ENCODE peak calls at places on chromosomes 12 and 14, in four cellular contexts. A, R, V and K are unnamed samples. For H3K36me3, the result is how much of the 10 kb centered on the place peaks cover.

GRCh38 chr12:108477881-108478259 is 37.2 kb upstream of the FICD start:
- DNase-seq in V (no peak), R (no peak), A (no peak), K (no peak)

GRCh38 chr14:58768977-58769376 is 131.2 kb downstream of the DACT1 start:
- DNase-seq in V (no peak), A (no peak), R (no peak), K (no peak)

GRCh38 chr12:131103614-131104463 is 150.1 kb downstream of the ADGRD1 start:
- DNase-seq in R (peak), A (no peak), V (no peak), K (no peak)

GRCh38 chr14:43540948-43541347 is 966.1 kb downstream of the FSCB start:
- DNase-seq in V (no peak), A (no peak), R (no peak), K (no peak)

GRCh38 chr12:414841-415240 is 13.4 kb downstream of the CCDC77 start:
- DNase-seq in V (no peak), R (no peak), A (no peak), K (no peak)

GRCh38 chr14:100083706-100084105 is 18.5 kb downstream of the EVL start:
- DNase-seq in R (no peak), V (no peak), A (no peak), K (no peak)

GRCh38 chr14:36229262-36229661 is 52.7 kb upstream of the PTCSC3 start:
- DNase-seq in R (no peak), V (no peak), A (no peak), K (no peak)

GRCh38 chr12:51759695-51760094 is 88.8 kb downstream of the FIGNL2 start:
- DNase-seq in A (no peak), V (no peak), R (no peak), K (no peak)

GRCh38 chr12:18522806-18523205 is 215.0 kb downstream of the PLCZ1 start:
- DNase-seq in V (no peak), A (no peak), R (no peak), K (no peak)

GRCh38 chr12:53696285-53696654 is 20.4 kb upstream of the ATP5MC2 start:
- DNase-seq in R (no peak), V (no peak), A (peak), K (peak)

GRCh38 chr12:105921872-105922669 is 216.7 kb downstream of the NUAK1 start:
- DNase-seq in A (no peak), V (no peak), R (no peak), K (no peak)

GRCh38 chr14:91038439-91038838 is 22.0 kb downstream of the RPS6KA5 start:
- DNase-seq in V (no peak), A (peak), R (no peak), K (no peak)

GRCh38 chr14:104595116-104595675 is 9.4 kb downstream of the TMEM179 start:
- DNase-seq in A (no peak), R (no peak), V (peak), K (peak)

GRCh38 chr12:67630373-67631088 is 18.0 kb upstream of the DYRK2 start:
- DNase-seq in R (no peak), V (peak), A (peak), K (no peak)

GRCh38 chr12:106582661-106583577 is at the start of gene RFX4:
- DNase-seq in A (no peak), R (no peak), V (no peak), K (no peak)

GRCh38 chr12:12024958-12025682 is 45.6 kb upstream of the BCL2L14 start:
- DNase-seq in V (no peak), R (no peak), A (no peak), K (no peak)

GRCh38 chr12:219891-220352 is 6.0 kb upstream of the SLC6A12 start:
- DNase-seq in V (peak), A (peak), R (peak), K (no peak)

GRCh38 chr12:104722541-104723534 is 235.3 kb downstream of the SLC41A2 start:
- DNase-seq in V (no peak), R (no peak), A (no peak), K (no peak)

GRCh38 chr14:53538316-53538851 is 385.3 kb upstream of the DDHD1 start:
- DNase-seq in A (no peak), V (no peak), R (no peak), K (no peak)

GRCh38 chr14:101817511-101818001 is 56.0 kb downstream of the PPP2R5C start:
- DNase-seq in R (no peak), V (no peak), A (no peak), K (no peak)

GRCh38 chr14:48333221-48333910 is 658.0 kb upstream of the MDGA2 start:
- DNase-seq in R (no peak), A (no peak), V (no peak), K (no peak)

GRCh38 chr14:70935135-70935534 is 27.9 kb downstream of the PCNX1 start:
- DNase-seq in R (no peak), V (no peak), A (no peak), K (no peak)

GRCh38 chr12:45192041-45192695 is 23.7 kb upstream of the ANO6 start:
- DNase-seq in V (no peak), A (peak), R (no peak), K (no peak)

GRCh38 chr14:95174184-95174804 is 17.0 kb upstream of the DICER1 start:
- DNase-seq in V (no peak), A (peak), R (no peak), K (no peak)

GRCh38 chr12:75964150-75964549 is 67.4 kb downstream of the PHLDA1 start:
- DNase-seq in R (no peak), V (peak), A (no peak), K (no peak)

GRCh38 chr14:55846852-55847471 is 267.0 kb downstream of the KTN1 start:
- DNase-seq in V (no peak), R (peak), A (peak), K (no peak)

GRCh38 chr14:94394594-94395305 is 6.3 kb upstream of the SERPINA1 start:
- DNase-seq in A (peak), R (no peak), V (peak), K (no peak)

GRCh38 chr14:89507521-89507920 is 90.5 kb upstream of the FOXN3 start:
- DNase-seq in R (no peak), V (no peak), A (peak), K (no peak)

GRCh38 chr14:103828315-103828967 is 18.9 kb downstream of the PPP1R13B start:
- DNase-seq in R (no peak), A (peak), V (no peak), K (no peak)

GRCh38 chr12:79384551-79384950 is 306.2 kb downstream of the PAWR start:
- DNase-seq in R (no peak), V (no peak), A (no peak), K (no peak)

GRCh38 chr12:2633176-2633824 is 161.5 kb upstream of the FKBP4 start:
- DNase-seq in A (no peak), R (peak), V (peak), K (peak)

GRCh38 chr14:32524609-32525391 is 195.7 kb downstream of the AKAP6 start:
- DNase-seq in A (peak), V (no peak), R (no peak), K (no peak)

GRCh38 chr12:4719821-4720636 is at the start of gene GALNT8:
- DNase-seq in R (no peak), A (no peak), V (no peak), K (no peak)

GRCh38 chr12:104180389-104180788 is 35.2 kb upstream of the TXNRD1 start:
- DNase-seq in V (no peak), R (no peak), A (no peak), K (no peak)

GRCh38 chr12:15928345-15928744 is 17.2 kb downstream of the DERA start:
- DNase-seq in R (no peak), V (no peak), A (peak), K (no peak)

GRCh38 chr12:78928200-78929074 is 63.9 kb downstream of the SYT1 start:
- DNase-seq in V (no peak), R (no peak), A (peak), K (no peak)

GRCh38 chr12:116384175-116384574 is 106.7 kb upstream of the MED13L start:
- DNase-seq in V (no peak), R (no peak), A (no peak), K (no peak)

GRCh38 chr12:116380066-116380465 is 102.6 kb upstream of the MED13L start:
- DNase-seq in V (no peak), A (no peak), R (no peak), K (no peak)

GRCh38 chr12:116382456-116382902 is 105.0 kb upstream of the MED13L start:
- DNase-seq in A (no peak), V (no peak), R (no peak), K (no peak)

GRCh38 chr12:116381744-116382455 is 104.4 kb upstream of the MED13L start:
- DNase-seq in V (no peak), R (no peak), A (peak), K (no peak)

GRCh38 chr12:116381240-116381743 is 103.8 kb upstream of the MED13L start:
- DNase-seq in V (no peak), R (no peak), A (no peak), K (no peak)
- H3K27ac ChIP-seq in V (no peak), R (no peak), A (no peak), K (peak)

GRCh38 chr12:110547090-110547489 is 36.0 kb downstream of the PPTC7 start:
- DNase-seq in V (no peak), A (no peak), R (no peak), K (no peak)
- H3K36me3 ChIP-seq in V (under half), A (under half), R (under half), K (under half)

DNA sequence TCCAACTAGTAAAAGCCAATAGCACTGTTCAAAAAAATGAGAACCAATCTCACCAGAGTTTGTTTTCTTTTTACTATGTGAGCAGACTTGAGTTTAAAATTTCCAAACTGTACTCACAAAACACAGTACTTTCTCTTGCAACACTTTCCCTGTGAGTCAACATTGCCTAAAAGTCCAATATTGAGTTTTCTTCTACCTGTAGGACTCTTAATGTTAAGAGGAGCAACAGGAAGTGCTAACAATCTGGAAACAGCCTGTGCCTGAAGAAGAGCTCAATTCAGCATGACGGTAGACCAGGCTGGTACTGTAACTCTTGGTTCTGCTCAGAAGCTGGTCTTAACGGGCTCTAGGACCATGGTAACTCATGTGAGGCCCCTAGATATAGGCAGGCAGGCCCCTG is 144.3 kb downstream of the MED13L start:
- DNase-seq in A (peak), R (no peak), V (no peak), K (no peak)
- H3K27ac ChIP-seq in A (no peak), R (no peak), V (no peak), K (peak)

DNA sequence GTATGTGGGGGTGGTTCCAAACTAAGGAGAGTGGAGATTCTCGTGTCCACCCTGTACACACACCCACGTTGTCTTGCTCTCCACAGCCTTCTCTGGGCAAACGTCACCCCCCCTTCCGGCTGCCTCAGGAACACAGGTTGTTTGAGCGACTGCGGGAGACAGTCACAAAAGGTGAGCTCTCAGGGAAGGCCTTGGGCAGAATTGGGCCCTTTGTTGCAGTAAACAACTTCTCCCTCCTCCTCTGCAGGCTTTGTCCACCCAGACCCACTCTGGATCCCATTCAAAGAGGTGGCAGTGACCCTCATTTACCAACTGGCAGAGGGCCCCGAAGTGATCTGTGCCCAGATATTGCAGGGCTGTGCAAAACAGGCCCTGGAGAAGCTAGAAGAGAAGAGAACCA is 8.1 kb upstream of the GAPDH start:
- DNase-seq in V (no peak), A (no peak), R (no peak), K (no peak)
- H3K36me3 ChIP-seq in V (under half), A (half or more), R (half or more), K (half or more)

DNA sequence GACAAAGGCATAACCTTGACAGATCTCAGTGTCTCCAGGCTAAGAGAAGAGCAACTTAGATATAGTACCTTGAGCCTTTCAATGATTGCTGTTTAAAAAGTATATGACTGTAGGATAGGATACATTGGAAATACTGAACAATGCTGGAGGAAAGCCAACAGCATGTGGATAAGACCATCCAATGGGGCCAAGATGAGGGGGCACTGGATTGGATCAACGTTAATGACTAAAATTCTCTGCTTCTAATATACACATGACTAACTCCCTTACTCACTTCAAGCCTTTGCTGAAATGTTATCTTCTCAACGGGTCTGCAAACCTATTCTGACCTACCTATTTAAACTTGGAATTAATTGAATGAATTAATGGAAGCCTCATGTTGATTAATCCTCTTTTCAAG is 354.9 kb downstream of the RAD51B start:
- DNase-seq in A (no peak), V (no peak), R (no peak), K (no peak)
- H3K27ac ChIP-seq in A (no peak), V (no peak), R (no peak), K (no peak)

GRCh38 chr12:57823908-57824640 is 5.5 kb upstream of the AVIL start:
- DNase-seq in A (no peak), R (no peak), V (no peak), K (no peak)
- H3K36me3 ChIP-seq in A (half or more), R (half or more), V (under half), K (half or more)

GRCh38 chr14:92940543-92940942 is 17.6 kb downstream of the CHGA start:
- DNase-seq in A (no peak), V (no peak), R (no peak), K (no peak)

GRCh38 chr14:92942976-92943710 is 20.2 kb downstream of the CHGA start:
- DNase-seq in A (no peak), V (no peak), R (no peak), K (no peak)

GRCh38 chr14:92941531-92941930 is 18.6 kb downstream of the CHGA start:
- DNase-seq in R (no peak), V (no peak), A (no peak), K (no peak)

GRCh38 chr14:92942576-92942975 is 19.6 kb downstream of the CHGA start:
- DNase-seq in V (no peak), A (no peak), R (no peak), K (no peak)

GRCh38 chr14:92942136-92942535 is 19.2 kb downstream of the CHGA start:
- DNase-seq in A (no peak), V (no peak), R (no peak), K (no peak)
- H3K27ac ChIP-seq in A (no peak), V (no peak), R (no peak), K (no peak)

DNA sequence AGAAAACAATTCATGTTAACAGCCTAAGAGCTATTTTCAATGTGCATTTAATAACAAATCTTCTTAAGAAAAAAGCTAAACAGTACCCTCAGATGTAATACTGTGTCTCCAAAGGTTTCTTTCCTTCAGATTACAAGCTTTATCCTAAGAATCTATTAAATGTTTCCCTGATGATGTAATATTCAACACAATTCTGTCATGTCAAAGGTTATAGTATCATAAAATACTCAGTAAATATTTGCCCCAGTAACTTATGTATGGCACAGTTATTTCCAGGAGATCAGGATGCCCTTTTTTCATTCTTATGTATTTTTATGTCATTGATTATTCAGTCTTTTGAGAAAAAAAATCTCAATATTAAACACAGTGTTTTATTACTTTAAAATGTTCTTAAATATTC is 128.4 kb downstream of the KIF21A start:
- DNase-seq in A (no peak), V (no peak), R (no peak), K (no peak)
- H3K36me3 ChIP-seq in A (under half), V (under half), R (under half), K (under half)